ENCODE peak calls at places on chromosomes 7 and 10, in eight cellular contexts. Y is IMR-90, M is adrenal gland, F is GM12891, E is spleen, S is HCT116, Q is NB4, V is transverse colon. O is an unnamed sample.
A peak's percentile ranks its signal among the peaks of the same experiment; 100 is the strongest.

GRCh38 chr7:118214051-118214832 is 10.3 kb upstream of the ANKRD7 start:
- DNase-seq in Y (peak; percentile 70), M (peak; percentile 83), F (peak; percentile 69), E (peak; percentile 90), S (no peak), Q (no peak), V (peak; percentile 62), O (peak; percentile 24)

GRCh38 chr10:58843760-58844159 is 331.1 kb downstream of the BICC1 start:
- DNase-seq in Y (no peak), M (no peak), F (no peak), E (no peak), S (no peak), Q (no peak), V (no peak), O (no peak)

GRCh38 chr7:30795161-30795943 is 24.1 kb downstream of the MINDY4 start:
- DNase-seq in Y (no peak), M (no peak), F (no peak), E (no peak), S (peak; percentile 3), Q (peak; percentile 41), V (no peak), O (no peak)

GRCh38 chr7:103628742-103629141 is 182.7 kb upstream of the SLC26A5 start:
- DNase-seq in Y (no peak), M (no peak), F (no peak), E (no peak), S (no peak), Q (no peak), V (no peak), O (no peak)

GRCh38 chr10:20870839-20871238 is 26.3 kb downstream of the NEBL start:
- DNase-seq in Y (no peak), M (no peak), F (no peak), E (no peak), S (no peak), Q (no peak), V (no peak), O (no peak)

GRCh38 chr7:108660465-108660864 is 90.8 kb downstream of the DNAJB9 start:
- DNase-seq in Y (peak; percentile 4), M (no peak), F (no peak), E (no peak), S (peak; percentile 21), Q (peak; percentile 20), V (no peak), O (no peak)

GRCh38 chr7:120725376-120726039 is 132.4 kb downstream of the TSPAN12 start:
- DNase-seq in Y (peak; percentile 45), M (no peak), F (no peak), E (no peak), S (peak; percentile 43), Q (peak; percentile 49), V (no peak), O (no peak)

GRCh38 chr10:115977855-115978254 is 295.2 kb downstream of the GFRA1 start:
- DNase-seq in Y (no peak), M (no peak), F (no peak), E (no peak), S (no peak), Q (no peak), V (no peak), O (no peak)

GRCh38 chr10:11685787-11686218 is 56.4 kb upstream of the ECHDC3 start:
- DNase-seq in Y (peak; percentile 24), M (peak; percentile 91), F (peak; percentile 42), E (peak; percentile 91), S (peak; percentile 78), Q (peak; percentile 73), V (peak; percentile 87), O (peak; percentile 33)

GRCh38 chr7:19899517-19899916 is 126.1 kb upstream of the TMEM196 start:
- DNase-seq in Y (no peak), M (no peak), F (no peak), E (no peak), S (no peak), Q (no peak), V (no peak), O (no peak)

GRCh38 chr10:42960491-42961155 is 116.2 kb upstream of the RET start:
- DNase-seq in Y (peak; percentile 37), M (peak; percentile 46), F (no peak), E (peak; percentile 60), S (peak; percentile 40), Q (peak; percentile 68), V (no peak), O (peak; percentile 71)

GRCh38 chr7:142854505-142855400 is at the start of gene EPHB6:
- DNase-seq in Y (peak; percentile 15), M (peak; percentile 63), F (no peak), E (peak; percentile 92), S (no peak), Q (peak; percentile 89), V (peak; percentile 87), O (peak; percentile 47)

GRCh38 chr10:59303018-59303417 is 59.3 kb downstream of the FAM13C start:
- DNase-seq in Y (no peak), M (no peak), F (no peak), E (no peak), S (no peak), Q (no peak), V (no peak), O (no peak)

GRCh38 chr7:151428393-151429231 is 11.3 kb downstream of the CRYGN start:
- DNase-seq in Y (peak; percentile 75), M (peak; percentile 68), F (no peak), E (peak; percentile 70), S (no peak), Q (peak; percentile 64), V (no peak), O (no peak)

GRCh38 chr10:16856567-16856966 is 39.3 kb upstream of the RSU1 start:
- DNase-seq in Y (no peak), M (no peak), F (no peak), E (no peak), S (no peak), Q (no peak), V (no peak), O (no peak)

GRCh38 chr7:28315565-28316420 is 96.5 kb upstream of the CREB5 start:
- DNase-seq in Y (peak; percentile 87), M (peak; percentile 74), F (no peak), E (no peak), S (no peak), Q (no peak), V (no peak), O (no peak)

GRCh38 chr10:17161788-17162187 is 32.2 kb upstream of the CUBN start:
- DNase-seq in Y (no peak), M (no peak), F (no peak), E (no peak), S (no peak), Q (peak; percentile 47), V (no peak), O (no peak)

GRCh38 chr7:151233111-151233701 is 923 bp downstream of the CHPF2 start:
- DNase-seq in Y (peak; percentile 89), M (peak; percentile 91), F (peak; percentile 65), E (peak; percentile 87), S (no peak), Q (peak; percentile 91), V (no peak), O (no peak)

GRCh38 chr10:14063531-14064317 is 267.0 kb downstream of the FRMD4A start:
- DNase-seq in Y (peak; percentile 87), M (peak; percentile 58), F (no peak), E (no peak), S (no peak), Q (no peak), V (no peak), O (peak; percentile 10)

GRCh38 chr10:130218181-130218641 is 82.0 kb downstream of the GLRX3 start:
- DNase-seq in Y (no peak), M (no peak), F (no peak), E (peak; percentile 54), S (no peak), Q (peak; percentile 49), V (no peak), O (no peak)

DNA sequence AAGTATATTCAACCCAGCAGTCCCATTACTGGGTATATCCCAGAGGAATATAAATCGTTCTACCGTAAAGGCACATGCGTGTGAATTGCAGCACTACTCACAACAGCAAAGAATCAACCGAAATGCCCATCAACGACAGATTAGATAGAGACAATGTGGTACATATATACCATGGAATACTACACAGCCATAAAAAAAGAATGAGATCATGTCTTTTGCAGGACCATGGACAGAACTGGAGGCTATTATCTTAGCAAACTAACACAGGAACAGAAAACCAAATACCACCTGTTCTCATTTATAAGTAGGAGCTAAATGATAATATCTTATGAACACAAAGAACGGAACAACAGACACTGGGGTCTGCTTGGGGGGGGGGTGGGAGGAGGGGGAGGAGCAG is 44.3 kb upstream of the KLHL7 start:
- DNase-seq in Y (no peak), M (no peak), F (no peak), E (no peak), S (no peak), Q (no peak), V (no peak), O (no peak)
- TF ChIP-seq POLR2A in Y (no peak), M (no peak), F (no peak), E (no peak), S (no peak), Q (no peak), V (no peak), O (no peak)

DNA sequence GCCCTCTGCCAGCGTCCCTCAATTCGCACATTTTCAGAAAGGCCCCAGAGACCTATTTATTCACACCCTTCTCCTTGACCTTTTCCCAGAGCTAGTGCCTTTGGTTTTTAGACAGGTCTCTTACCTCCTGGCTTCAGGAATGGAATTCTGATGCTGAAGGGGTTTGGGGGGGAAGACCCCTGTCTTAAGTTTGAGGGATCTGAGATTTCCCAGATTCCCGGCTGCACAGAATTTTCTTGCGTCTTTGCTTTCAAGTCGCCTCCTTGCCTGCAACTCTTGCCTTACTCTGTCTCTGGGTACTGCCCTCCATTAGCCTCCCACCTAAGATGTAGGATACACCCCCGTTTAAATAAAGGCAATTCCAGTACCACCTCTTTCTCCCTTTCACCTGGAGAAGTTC is 1.9 kb downstream of the GATA3 start:
- DNase-seq in Y (no peak), M (no peak), F (no peak), E (no peak), S (no peak), Q (no peak), V (no peak), O (no peak)
- TF ChIP-seq POLR2A in Y (no peak), M (no peak), F (no peak), E (no peak), S (no peak), Q (no peak), V (no peak), O (no peak)

DNA sequence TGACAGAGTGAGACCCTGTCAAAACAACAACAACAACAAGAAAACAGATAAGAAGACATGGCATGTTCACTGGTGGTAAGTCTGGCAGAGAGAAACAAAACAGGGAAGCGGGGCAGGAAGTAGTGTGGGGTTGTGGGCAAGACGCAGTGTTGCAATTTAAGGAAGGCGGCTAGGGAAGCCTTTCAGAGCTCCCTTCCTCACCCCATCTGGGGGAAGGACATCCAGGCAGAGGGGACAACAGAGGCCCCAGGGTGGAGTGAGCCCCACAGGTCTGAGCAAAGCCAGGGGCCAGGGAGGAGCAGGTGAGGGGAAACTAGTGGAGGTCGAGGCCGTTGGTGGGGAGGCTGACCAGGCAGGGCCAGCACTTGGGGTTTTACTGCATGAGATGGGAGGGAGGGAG is 16.8 kb downstream of the LAT2 start:
- DNase-seq in Y (no peak), M (no peak), F (no peak), E (peak; percentile 84), S (no peak), Q (peak; percentile 96), V (peak; percentile 22), O (no peak)
- TF ChIP-seq POLR2A in Y (no peak), M (no peak), F (no peak), E (no peak), S (no peak), Q (no peak), V (no peak), O (no peak)

GRCh38 chr10:103966671-103967432 is at the start of gene SLK:
- DNase-seq in Y (peak; percentile 79), M (peak; percentile 81), F (peak; percentile 73), E (peak; percentile 96), S (peak; percentile 59), Q (peak; percentile 91), V (peak; percentile 85), O (peak; percentile 68)
- TF ChIP-seq POLR2A in Y (peak; percentile 42), M (peak; percentile 90), F (peak; percentile 67), E (no peak), S (peak; percentile 70), Q (peak; percentile 95), V (peak; percentile 72), O (peak; percentile 98)